ENCODE peak calls at places on chromosomes 16 and 17, in nine cellular contexts. Y is RWPE1, I is tibial artery, N is breast epithelium, W is right cardiac atrium, M is left ventricle myocardium inferior, S is adrenal gland, U is neural progenitor cell, E is OCI-LY7. J is an unnamed sample.

GRCh38 chr17:48195910-48196309 is 88.3 kb downstream of the SNX11 start:
- DNase-seq in W (no peak), I (no peak), S (no peak), N (no peak), Y (no peak), U (no peak), E (no peak), M (no peak), J (no peak)

GRCh38 chr17:5832886-5833285 is 237.3 kb upstream of the WSCD1 start:
- DNase-seq in U (peak; percentile 16), S (no peak), N (no peak), M (no peak), Y (peak; percentile 78), W (no peak), E (peak; percentile 43), I (no peak), J (no peak)

GRCh38 chr16:20897253-20897896 is 2.8 kb downstream of the DCUN1D3 start:
- DNase-seq in E (no peak), N (no peak), W (no peak), Y (peak; percentile 62), I (no peak), M (no peak), S (peak; percentile 66), U (no peak), J (no peak)

GRCh38 chr16:1105888-1106620 is 10.0 kb upstream of the C1QTNF8 start:
- DNase-seq in M (peak; percentile 47), S (peak; percentile 86), W (peak; percentile 62), U (peak; percentile 91), E (peak; percentile 44), N (peak; percentile 35), I (peak; percentile 81), Y (peak; percentile 85), J (no peak)

GRCh38 chr16:59632266-59632855 is 898.2 kb upstream of the GOT2 start:
- DNase-seq in Y (no peak), I (no peak), M (no peak), N (no peak), E (no peak), S (no peak), W (no peak), U (no peak), J (no peak)

GRCh38 chr16:29815793-29816693 is at the start of gene PAGR1:
- DNase-seq in M (peak; percentile 98), Y (peak; percentile 95), S (peak; percentile 99), N (peak; percentile 99), U (peak; percentile 99), I (peak; percentile 99), W (peak; percentile 99), E (peak; percentile 100), J (peak; percentile 98)

GRCh38 chr17:43326490-43327275 is 72.1 kb upstream of the ARL4D start:
- DNase-seq in W (no peak), S (no peak), M (no peak), N (no peak), U (no peak), E (no peak), I (no peak), Y (no peak), J (no peak)

GRCh38 chr17:17206149-17206912 is at the start of gene PLD6:
- DNase-seq in E (no peak), M (peak; percentile 69), U (no peak), S (peak; percentile 83), I (peak; percentile 89), N (peak; percentile 80), Y (peak; percentile 79), W (peak; percentile 79), J (peak; percentile 65)

DNA sequence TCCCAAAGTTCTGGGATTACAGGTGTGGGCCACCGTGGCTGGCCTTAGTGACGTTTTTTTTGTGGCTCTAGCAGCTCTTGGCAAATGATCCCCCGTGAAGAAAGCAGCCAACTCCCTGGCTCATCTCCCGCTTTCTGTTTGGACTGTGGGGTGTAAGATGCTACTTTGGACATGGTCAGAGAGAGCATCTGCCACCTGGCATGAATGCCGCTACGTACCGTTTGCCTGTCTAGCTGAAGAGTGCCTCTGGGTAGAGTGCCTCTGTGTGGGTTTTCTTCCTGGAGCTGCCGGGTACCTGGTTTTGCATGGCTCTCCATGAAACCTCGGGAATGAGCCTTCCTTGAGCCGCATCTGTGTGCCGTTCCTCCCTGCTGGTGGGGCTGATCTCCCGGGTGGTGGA is 34.3 kb downstream of the NDEL1 start:
- DNase-seq in Y (no peak), W (no peak), U (no peak), E (no peak), M (no peak), S (peak; percentile 38), I (no peak), N (no peak), J (no peak)
- H3K27ac ChIP-seq in Y (peak overlapping the region; percentile 43), W (peak overlapping the region; percentile 25), U (no peak overlapping the region), E (no peak overlapping the region), M (peak overlapping the region; percentile 31), S (peak overlapping the region; percentile 81), I (peak overlapping the region; percentile 61), N (peak overlapping the region; percentile 82), J (peak overlapping the region; percentile 0)

GRCh38 chr17:74177018-74177450 is 26.4 kb upstream of the RPL38 start:
- DNase-seq in U (no peak), W (no peak), M (no peak), S (no peak), E (no peak), Y (peak; percentile 25), N (no peak), I (no peak), J (no peak)

GRCh38 chr17:74181341-74181740 is 22.1 kb upstream of the RPL38 start:
- DNase-seq in Y (no peak), W (no peak), E (no peak), M (no peak), N (no peak), I (no peak), S (no peak), U (no peak), J (no peak)

GRCh38 chr17:74180336-74180735 is 23.1 kb upstream of the RPL38 start:
- DNase-seq in M (no peak), E (no peak), I (no peak), Y (no peak), N (no peak), S (no peak), U (peak; percentile 39), W (no peak), J (no peak)

GRCh38 chr17:74182041-74182783 is 21.3 kb upstream of the RPL38 start:
- DNase-seq in S (no peak), U (no peak), W (no peak), E (no peak), Y (no peak), N (no peak), I (no peak), M (no peak), J (no peak)

GRCh38 chr17:74179576-74179975 is 23.9 kb upstream of the RPL38 start:
- DNase-seq in E (no peak), I (no peak), Y (no peak), M (no peak), S (no peak), W (no peak), N (no peak), U (no peak), J (no peak)
- H3K27ac ChIP-seq in E (no peak overlapping the region), I (no peak overlapping the region), Y (no peak overlapping the region), M (no peak overlapping the region), S (no peak overlapping the region), W (no peak overlapping the region), N (no peak overlapping the region), U (no peak overlapping the region), J (no peak overlapping the region)

DNA sequence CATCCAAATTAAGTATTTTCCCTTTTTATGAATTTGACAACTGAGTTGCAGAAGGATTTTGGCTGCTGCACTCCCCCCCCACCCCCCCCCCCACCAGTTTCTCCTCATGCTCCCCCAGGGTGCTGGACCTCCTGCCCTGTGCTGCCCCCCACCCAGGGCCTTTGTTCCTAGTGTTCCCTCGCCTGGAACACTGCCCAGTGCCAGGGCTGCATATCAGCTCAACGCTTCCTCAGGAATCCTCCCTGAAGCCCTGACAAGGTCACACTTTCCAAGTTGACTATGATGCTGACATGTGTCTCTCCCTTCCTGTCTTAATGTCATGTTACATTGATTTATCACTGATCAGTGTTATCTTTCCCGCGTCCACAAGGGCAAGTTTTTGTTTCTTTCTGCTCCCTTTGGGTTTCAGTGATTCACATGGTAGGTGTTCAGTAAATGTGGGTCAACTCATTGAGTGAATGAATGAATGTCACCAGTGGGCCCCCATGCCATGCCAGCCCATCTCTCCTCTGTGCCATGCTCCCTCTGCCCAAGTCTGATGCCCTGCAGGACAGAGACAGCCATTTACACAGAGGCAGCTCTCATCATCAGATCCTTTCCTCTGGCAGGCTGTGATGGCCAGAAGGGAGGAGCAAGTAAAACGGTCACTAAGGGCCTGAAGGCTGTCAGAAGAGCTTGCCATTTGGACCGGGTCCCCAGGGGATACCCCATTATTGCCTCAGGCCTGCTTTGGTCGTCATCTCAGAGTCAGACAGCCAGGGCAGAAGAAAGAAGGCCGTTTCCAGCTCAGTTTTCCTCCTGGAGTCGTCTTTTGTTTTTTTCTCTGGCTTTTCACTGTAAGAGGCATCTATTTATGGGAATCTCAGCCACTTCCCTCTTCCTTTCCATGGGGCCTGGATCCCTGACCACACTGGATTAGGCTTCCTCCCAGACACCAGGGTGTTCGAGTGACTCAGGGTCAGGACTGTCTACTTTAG is 386.2 kb downstream of the SNX29 start:
- DNase-seq in I (peak; percentile 80), N (no peak), S (peak; percentile 17), U (no peak), W (peak; percentile 78), E (no peak), M (peak; percentile 48), Y (no peak), J (peak; percentile 16)
- H3K27ac ChIP-seq in I (peak overlapping the region; percentile 11), N (peak overlapping the region; percentile 36), S (peak overlapping the region; percentile 17), U (no peak overlapping the region), W (peak overlapping the region; percentile 64), E (no peak overlapping the region), M (peak overlapping the region; percentile 54), Y (no peak overlapping the region), J (peak overlapping the region; percentile 43)

GRCh38 chr17:45429338-45430005 is 3.2 kb downstream of the ARHGAP27 start:
- DNase-seq in S (no peak), U (peak; percentile 69), N (no peak), Y (no peak), E (no peak), I (no peak), W (no peak), M (no peak), J (no peak)

GRCh38 chr17:45428954-45429337 is 3.7 kb downstream of the ARHGAP27 start:
- DNase-seq in I (no peak), N (no peak), U (no peak), S (peak; percentile 25), W (no peak), Y (no peak), M (no peak), E (peak; percentile 60), J (no peak)

GRCh38 chr17:45431531-45432404 is 902 bp downstream of the ARHGAP27 start:
- DNase-seq in W (peak; percentile 75), M (peak; percentile 56), S (peak; percentile 57), N (peak; percentile 78), Y (peak; percentile 94), I (no peak), E (peak; percentile 59), U (peak; percentile 93), J (no peak)

GRCh38 chr17:45430738-45431530 is 1.7 kb downstream of the ARHGAP27 start:
- DNase-seq in S (peak; percentile 37), E (peak; percentile 37), U (peak; percentile 48), N (peak; percentile 74), M (no peak), W (no peak), Y (peak; percentile 69), I (no peak), J (no peak)

DNA sequence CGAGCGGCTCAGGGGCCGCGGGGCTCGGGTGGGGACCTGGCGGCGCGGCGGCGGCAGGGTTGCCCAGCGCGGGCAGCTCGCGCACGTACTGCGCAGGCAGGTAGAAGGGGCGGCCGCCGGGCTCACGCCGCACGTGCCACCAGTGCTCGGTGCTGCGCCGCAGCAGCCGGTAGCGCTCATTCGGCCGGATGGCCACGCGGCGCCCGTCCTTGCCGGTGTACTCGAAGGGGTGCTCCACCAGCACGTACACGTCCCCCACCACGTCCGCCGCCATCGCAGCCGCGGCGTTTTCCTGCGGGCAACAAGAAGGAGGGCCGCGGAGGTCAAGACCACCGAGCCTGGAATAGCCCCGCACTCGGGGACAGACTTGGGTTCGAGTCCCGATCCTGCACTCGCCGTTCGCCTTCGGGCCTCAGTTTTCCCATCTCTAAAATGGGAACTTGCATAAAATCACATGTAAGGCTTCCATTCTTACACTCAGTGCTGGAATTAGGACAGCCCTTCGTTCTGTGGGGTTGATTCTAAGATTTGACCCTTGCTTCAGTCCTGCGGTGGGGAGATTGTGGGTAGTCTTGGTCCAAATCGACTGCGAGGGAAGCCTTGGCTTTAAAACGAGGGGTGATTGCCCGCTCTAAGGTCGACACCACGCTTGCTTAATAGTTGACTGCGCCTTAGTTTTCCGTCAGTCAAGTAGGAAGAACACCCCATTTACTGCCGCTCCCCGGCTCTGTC is 2.5 kb downstream of the ARHGAP27 start:
- DNase-seq in S (no peak), Y (no peak), I (no peak), M (no peak), U (no peak), N (no peak), W (no peak), E (no peak), J (no peak)
- H3K27ac ChIP-seq in S (no peak overlapping the region), Y (peak overlapping the region; percentile 89), I (no peak overlapping the region), M (no peak overlapping the region), U (no peak overlapping the region), N (peak overlapping the region; percentile 86), W (no peak overlapping the region), E (no peak overlapping the region), J (no peak overlapping the region)

J was measured in gastrocnemius medialis.